ENCODE peak calls at places on chromosomes 4 and X, in ten cellular contexts. L is HCT116, D is DND-41, R is mesenchymal stem cell, W is psoas muscle, C is cardiac muscle cell, P is BE2C, E is IMR-90, V is tibial artery, Z is fibroblast of lung. N is an unnamed sample. For H3K9me3, the result is how much of the 10 kb centered on the place peaks cover.

GRCh38 chr4:3047464-3048286 is 26.7 kb downstream of the HTT-AS start:
- DNase-seq in D (peak), W (peak), L (peak), E (peak), C (peak), V (peak), R (peak), P (peak), Z (peak), N (no peak)

GRCh38 chrX:148609766-148610698 is 109.6 kb downstream of the AFF2 start:
- DNase-seq in C (peak), R (no peak), P (no peak), L (no peak), E (no peak), W (no peak), Z (no peak), V (no peak), D (no peak), N (no peak)

GRCh38 chrX:123728554-123728953 is 4.3 kb downstream of the THOC2 start:
- DNase-seq in L (no peak), V (no peak), C (no peak), R (no peak), Z (no peak), W (no peak), D (no peak), E (no peak), P (no peak), N (no peak)

GRCh38 chr4:3115637-3116300 is 41.3 kb downstream of the HTT start:
- DNase-seq in R (peak), E (peak), C (no peak), Z (no peak), P (no peak), L (no peak), V (no peak), D (no peak), W (no peak), N (peak)

GRCh38 chrX:20320461-20321159 is 53.9 kb upstream of the RPS6KA3 start:
- DNase-seq in Z (no peak), D (peak), V (no peak), W (no peak), L (no peak), P (no peak), C (no peak), E (no peak), R (no peak), N (no peak)

GRCh38 chr4:99058228-99058627 is 30.4 kb downstream of the ADH5 start:
- DNase-seq in Z (no peak), L (no peak), E (no peak), V (no peak), P (no peak), D (no peak), W (no peak), C (no peak), R (no peak), N (no peak)

GRCh38 chrX:17415242-17415815 is 40.3 kb downstream of the NHS start:
- DNase-seq in E (no peak), C (peak), R (no peak), L (no peak), P (no peak), W (no peak), V (no peak), Z (no peak), D (no peak), N (no peak)

GRCh38 chrX:108485960-108486359 is 46.3 kb downstream of the COL4A5 start:
- DNase-seq in D (no peak), R (no peak), V (no peak), W (no peak), Z (no peak), E (no peak), P (no peak), C (no peak), L (no peak), N (no peak)

GRCh38 chr4:124970011-124970410 is 257.5 kb upstream of the ANKRD50 start:
- DNase-seq in C (peak), E (peak), P (no peak), D (no peak), R (peak), L (no peak), V (no peak), W (no peak), Z (peak), N (no peak)

GRCh38 chrX:69033936-69034335 is 131.3 kb downstream of the PJA1 start:
- DNase-seq in C (no peak), E (no peak), P (no peak), V (no peak), D (no peak), Z (no peak), R (peak), L (no peak), W (no peak), N (no peak)

GRCh38 chr4:26452565-26453531 is 37.4 kb downstream of the CCKAR start:
- DNase-seq in V (no peak), L (no peak), W (no peak), R (no peak), P (no peak), E (no peak), C (no peak), Z (no peak), D (no peak), N (no peak)

GRCh38 chrX:12974217-12974796 is 603 bp upstream of the TMSB4X start:
- DNase-seq in L (no peak), V (peak), W (peak), E (peak), Z (peak), R (peak), D (peak), P (no peak), C (peak), N (peak)

GRCh38 chr4:29240641-29241040 is 1479.5 kb upstream of the PCDH7 start:
- DNase-seq in E (no peak), V (no peak), P (no peak), R (no peak), W (no peak), Z (no peak), D (no peak), L (no peak), C (no peak), N (no peak)

GRCh38 chr4:73069338-73070071 is at the start of gene COX18:
- DNase-seq in L (peak), Z (peak), C (peak), W (peak), R (peak), V (peak), P (peak), E (peak), D (peak), N (peak)

GRCh38 chr4:78057600-78058560 is 757 bp downstream of the FRAS1 start:
- DNase-seq in C (peak), E (peak), W (peak), R (peak), D (no peak), L (no peak), P (peak), Z (peak), V (peak), N (peak)

GRCh38 chrX:129980540-129981206 is 1.8 kb upstream of the BCORL1 start:
- DNase-seq in V (peak), R (no peak), W (peak), Z (no peak), E (no peak), L (no peak), P (peak), D (peak), C (peak), N (peak)

GRCh38 chr4:81509822-81510221 is 38.1 kb upstream of the RASGEF1B start:
- DNase-seq in Z (no peak), W (no peak), D (peak), R (no peak), P (no peak), L (no peak), V (no peak), E (no peak), C (no peak), N (no peak)

GRCh38 chr4:98374643-98375042 is 113.5 kb downstream of the RAP1GDS1 start:
- DNase-seq in E (peak), Z (peak), V (no peak), C (peak), L (no peak), D (no peak), R (no peak), W (peak), P (no peak), N (no peak)

GRCh38 chr4:172553216-172553615 is 615.4 kb upstream of the GALNT7 start:
- DNase-seq in W (no peak), R (no peak), P (no peak), C (no peak), L (no peak), E (no peak), Z (no peak), D (no peak), V (no peak), N (no peak)

GRCh38 chrX:20267924-20268701 is 1.4 kb upstream of the RPS6KA3 start:
- DNase-seq in V (peak), D (peak), W (peak), L (no peak), P (no peak), E (no peak), R (peak), C (peak), Z (peak), N (no peak)

GRCh38 chr4:16788893-16789292 is 109.6 kb downstream of the LDB2 start:
- DNase-seq in C (no peak), V (no peak), R (peak), D (no peak), E (no peak), Z (no peak), W (no peak), L (no peak), P (peak), N (no peak)

GRCh38 chr4:25020240-25020639 is 10.5 kb downstream of the LGI2 start:
- DNase-seq in V (no peak), W (no peak), L (no peak), R (peak), E (no peak), Z (peak), D (no peak), C (peak), P (no peak), N (no peak)

GRCh38 chrX:139776614-139777013 is 68.6 kb upstream of the MCF2 start:
- DNase-seq in R (no peak), Z (no peak), D (no peak), P (no peak), V (no peak), C (no peak), W (no peak), E (no peak), L (no peak), N (no peak)

GRCh38 chr4:110668463-110669245 is 45.8 kb upstream of the PITX2 start:
- DNase-seq in Z (no peak), R (no peak), P (no peak), W (no peak), C (no peak), D (no peak), L (no peak), V (no peak), E (no peak), N (no peak)

GRCh38 chr4:102620697-102621497 is 119.7 kb downstream of the NFKB1 start:
- DNase-seq in P (peak), D (peak), W (no peak), Z (peak), E (peak), L (peak), R (peak), C (peak), V (no peak), N (peak)

GRCh38 chrX:65697915-65698796 is 30.7 kb downstream of the MSN start:
- DNase-seq in L (no peak), Z (no peak), W (no peak), E (no peak), P (no peak), R (peak), D (peak), V (no peak), C (peak), N (no peak)

GRCh38 chr4:129453524-129453923 is 357.6 kb downstream of the C4orf33 start:
- DNase-seq in L (no peak), V (no peak), D (no peak), W (no peak), E (no peak), Z (no peak), P (no peak), C (no peak), R (no peak), N (no peak)

GRCh38 chrX:47992093-47992375 is 11.8 kb downstream of the ZNF182 start:
- DNase-seq in Z (no peak), R (no peak), W (no peak), D (no peak), L (no peak), V (no peak), C (peak), P (no peak), E (no peak), N (no peak)
- H3K9me3 ChIP-seq in Z (under half), R (half or more), W (under half), D (under half), L (under half), V (under half), C (under half), P (under half), E (under half), N (under half)

DNA sequence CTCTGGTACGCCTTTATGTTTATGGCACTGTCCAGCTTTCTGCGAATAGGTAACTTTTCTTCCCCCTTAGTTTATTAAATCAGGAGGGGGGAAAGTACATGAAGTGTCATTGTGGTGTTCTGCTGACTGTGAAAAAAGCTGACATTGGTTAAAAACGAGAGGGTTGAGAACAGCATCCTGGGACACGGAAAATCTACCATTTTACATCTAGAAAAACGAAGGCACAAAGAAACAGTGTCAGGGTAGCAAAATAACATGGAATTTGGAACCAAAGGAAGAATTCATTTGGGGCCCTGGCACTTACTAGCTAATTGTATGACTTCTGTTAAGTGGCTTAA is 1.2 kb upstream of the AMOT start:
- DNase-seq in P (no peak), L (no peak), W (no peak), Z (no peak), C (no peak), R (no peak), V (no peak), D (no peak), E (no peak), N (no peak)
- H3K4me3 ChIP-seq in P (peak), L (no peak), W (peak), Z (peak), C (peak), R (peak), V (peak), D (peak), E (peak), N (peak)

DNA sequence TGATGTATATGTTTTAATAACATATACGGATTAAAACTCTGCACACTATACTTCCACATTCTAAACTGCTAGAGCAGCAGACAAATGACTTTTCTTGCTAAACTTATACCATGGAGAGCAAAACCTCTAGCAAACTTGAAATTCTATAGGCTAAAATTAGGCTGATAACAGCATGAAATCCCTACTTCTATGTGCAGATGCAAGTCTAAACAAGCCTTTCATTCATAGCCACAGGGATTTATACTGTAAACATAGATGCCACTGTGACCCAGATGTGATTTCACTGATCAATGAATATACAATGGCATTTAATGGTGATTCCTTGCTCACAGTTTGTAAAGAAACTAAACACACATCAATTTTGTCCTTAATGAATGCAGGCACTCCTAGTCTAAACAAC is 151.0 kb downstream of the ANTXR2 start:
- DNase-seq in P (no peak), R (no peak), D (no peak), V (no peak), W (no peak), E (peak), L (no peak), Z (no peak), C (no peak), N (no peak)
- H3K9me3 ChIP-seq in P (under half), R (under half), D (under half), V (under half), W (under half), E (under half), L (under half), Z (under half), C (under half), N (under half)

DNA sequence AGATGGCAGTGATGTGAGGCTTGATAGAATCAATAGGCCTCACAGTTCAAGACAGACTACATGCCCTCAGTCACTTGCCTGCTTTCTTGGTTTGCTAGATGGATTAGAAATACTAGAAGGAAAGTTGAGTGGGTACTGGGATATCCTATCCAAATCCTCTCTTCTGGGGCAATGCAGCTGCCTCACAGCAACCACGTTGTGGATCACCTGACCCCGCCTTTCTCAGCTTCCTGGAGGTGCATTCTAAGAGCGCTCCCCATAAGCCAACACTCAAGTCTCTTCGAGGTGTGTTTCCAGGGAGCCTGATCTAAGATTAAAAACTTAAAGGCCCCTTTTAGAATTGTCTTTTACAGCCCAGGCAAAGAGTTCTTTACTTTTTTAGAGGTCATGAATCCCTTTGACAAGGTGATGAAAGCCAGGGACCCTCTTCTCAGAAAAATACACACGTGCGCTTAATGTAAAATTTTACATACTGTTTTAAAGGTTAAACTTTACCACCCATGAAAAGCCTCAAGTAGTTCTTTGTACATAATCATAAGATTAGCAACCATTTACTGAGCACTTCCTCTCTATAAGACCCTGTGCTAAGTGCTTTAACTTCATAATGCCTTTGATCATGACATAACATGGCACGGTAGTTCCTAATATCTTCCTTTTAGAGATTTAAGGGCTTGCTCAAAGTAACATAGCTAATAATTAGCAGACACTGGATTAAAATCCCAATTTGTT is 840 bp upstream of the RPL34 start:
- DNase-seq in D (peak), P (no peak), Z (no peak), C (no peak), W (no peak), V (no peak), E (no peak), R (no peak), L (no peak), N (no peak)
- H3K4me3 ChIP-seq in D (peak), P (peak), Z (peak), C (peak), W (peak), V (peak), E (no peak), R (peak), L (peak), N (peak)

DNA sequence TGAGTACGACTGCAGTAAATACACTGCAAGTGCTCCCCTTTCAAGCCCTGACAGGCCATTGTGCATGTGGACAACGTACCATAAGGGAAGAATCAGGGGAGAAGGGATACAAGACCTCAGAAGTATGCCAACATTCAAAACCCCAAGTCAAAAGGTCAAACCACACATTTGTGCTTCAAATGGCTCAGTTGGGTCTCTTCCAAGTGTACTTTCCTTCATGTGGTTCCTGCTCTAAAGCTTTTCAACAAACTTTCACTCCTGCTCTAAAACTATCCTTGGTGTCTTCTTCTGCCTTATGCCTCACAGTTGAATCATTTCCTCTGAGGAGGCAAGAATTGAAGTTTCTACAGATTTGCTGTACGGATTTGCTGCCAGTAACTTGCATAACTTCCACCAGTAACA is 305.7 kb upstream of the SLIT2 start:
- DNase-seq in P (no peak), Z (peak), W (no peak), C (peak), R (peak), E (peak), D (peak), V (no peak), L (peak), N (peak)
- H3K9me3 ChIP-seq in P (under half), Z (under half), W (under half), C (under half), R (under half), E (under half), D (under half), V (under half), L (under half), N (under half)

GRCh38 chr4:153127773-153128494 is 76.3 kb upstream of the TRIM2 start:
- DNase-seq in V (peak), P (peak), E (peak), Z (peak), R (peak), L (peak), W (peak), D (peak), C (peak), N (peak)

GRCh38 chr4:153137168-153137567 is 67.1 kb upstream of the TRIM2 start:
- DNase-seq in E (peak), P (no peak), W (no peak), D (no peak), C (peak), Z (peak), R (peak), L (no peak), V (no peak), N (peak)

GRCh38 chr4:153126137-153126536 is 78.1 kb upstream of the TRIM2 start:
- DNase-seq in E (peak), P (no peak), L (no peak), Z (no peak), V (no peak), W (no peak), C (no peak), D (no peak), R (no peak), N (no peak)

DNA sequence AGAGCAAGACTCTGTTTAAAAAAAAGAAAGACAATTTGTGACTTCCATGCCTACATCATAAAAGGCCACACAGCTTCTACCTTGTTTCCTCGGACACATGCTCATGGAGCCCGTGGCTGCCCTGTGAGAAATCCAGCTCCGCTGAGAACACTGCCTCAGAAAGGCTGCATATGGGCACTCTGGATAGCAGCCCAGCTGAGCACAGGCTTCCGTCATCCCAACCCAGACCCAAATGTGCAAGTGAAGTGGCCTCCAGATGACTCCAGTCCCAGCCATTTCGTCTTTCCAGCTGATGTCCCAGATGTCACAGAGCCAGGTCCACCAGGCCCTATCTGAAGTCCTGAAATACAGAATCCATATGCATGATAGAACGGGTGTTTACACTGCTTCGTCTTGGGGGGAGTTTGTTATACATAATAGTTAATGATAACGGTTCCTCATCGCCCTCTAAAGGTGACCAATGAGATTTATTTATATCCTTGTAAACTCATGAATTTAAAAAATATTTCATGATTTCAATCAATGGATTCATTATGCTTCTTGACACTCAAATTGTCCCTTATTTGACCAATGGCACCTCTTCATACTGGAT is 72.7 kb upstream of the TRIM2 start:
- DNase-seq in L (no peak), W (no peak), C (no peak), P (no peak), D (no peak), V (no peak), R (no peak), E (no peak), Z (peak), N (no peak)
- H3K4me3 ChIP-seq in L (no peak), W (no peak), C (no peak), P (no peak), D (no peak), V (no peak), R (no peak), E (no peak), Z (no peak), N (no peak)

GRCh38 chr4:273312-274017 is 31.8 kb downstream of the ZNF732 start:
- DNase-seq in Z (no peak), R (no peak), C (no peak), V (no peak), W (no peak), E (no peak), L (no peak), P (no peak), D (no peak), N (no peak)
- H3K9me3 ChIP-seq in Z (under half), R (half or more), C (under half), V (half or more), W (half or more), E (under half), L (under half), P (under half), D (half or more), N (under half)

GRCh38 chr4:68655764-68656444 is 14.5 kb downstream of the UGT2B15 start:
- DNase-seq in P (no peak), E (no peak), W (no peak), R (no peak), V (no peak), L (no peak), D (no peak), Z (no peak), C (no peak), N (no peak)
- H3K4me3 ChIP-seq in P (no peak), E (no peak), W (no peak), R (no peak), V (no peak), L (no peak), D (no peak), Z (no peak), C (no peak), N (no peak)

N was measured in MG63.